ENCODE peak calls at places on chromosomes 7 and 10, in six cellular contexts. E is ovary, K is body of pancreas, N is K562, F is HCT116, C is spleen. Q is an unnamed sample.

GRCh38 chr10:120593693-120594092 is 136.7 kb downstream of the PLPP4 start:
- DNase-seq in E (no peak), N (no peak), K (no peak), F (no peak), C (no peak), Q (no peak)

GRCh38 chr7:4816419-4817080 is 41.1 kb downstream of the AP5Z1 start:
- DNase-seq in K (no peak), C (no peak), N (no peak), F (no peak), E (no peak), Q (no peak)

GRCh38 chr7:41255113-41255512 is 447.8 kb downstream of the INHBA start:
- DNase-seq in K (no peak), F (no peak), C (no peak), E (no peak), N (no peak), Q (no peak)

GRCh38 chr7:46616636-46617035 is 695.6 kb upstream of the IGFBP3 start:
- DNase-seq in F (no peak), N (no peak), K (no peak), E (no peak), C (no peak), Q (no peak)

GRCh38 chr10:73493781-73494180 is 2.0 kb downstream of the PPP3CB start:
- DNase-seq in F (no peak), C (no peak), E (no peak), N (no peak), K (no peak), Q (no peak)

GRCh38 chr10:106519376-106520035 is 645.0 kb downstream of the SORCS1 start:
- DNase-seq in F (no peak), K (no peak), C (no peak), N (no peak), E (no peak), Q (no peak)

GRCh38 chr7:71229699-71230098 is 97.8 kb downstream of the GALNT17 start:
- DNase-seq in K (no peak), C (no peak), F (no peak), E (no peak), N (no peak), Q (no peak)

GRCh38 chr10:72744566-72744965 is 52.6 kb downstream of the MCU start:
- DNase-seq in C (no peak), F (no peak), N (no peak), K (no peak), E (no peak), Q (no peak)

GRCh38 chr7:140659727-140660396 is 12.9 kb upstream of the ADCK2 start:
- DNase-seq in K (no peak), F (no peak), C (peak; percentile 22), E (no peak), N (no peak), Q (no peak)

GRCh38 chr7:27952393-27953290 is 212.7 kb downstream of the TAX1BP1 start:
- DNase-seq in C (no peak), E (no peak), N (no peak), K (no peak), F (no peak), Q (no peak)

DNA sequence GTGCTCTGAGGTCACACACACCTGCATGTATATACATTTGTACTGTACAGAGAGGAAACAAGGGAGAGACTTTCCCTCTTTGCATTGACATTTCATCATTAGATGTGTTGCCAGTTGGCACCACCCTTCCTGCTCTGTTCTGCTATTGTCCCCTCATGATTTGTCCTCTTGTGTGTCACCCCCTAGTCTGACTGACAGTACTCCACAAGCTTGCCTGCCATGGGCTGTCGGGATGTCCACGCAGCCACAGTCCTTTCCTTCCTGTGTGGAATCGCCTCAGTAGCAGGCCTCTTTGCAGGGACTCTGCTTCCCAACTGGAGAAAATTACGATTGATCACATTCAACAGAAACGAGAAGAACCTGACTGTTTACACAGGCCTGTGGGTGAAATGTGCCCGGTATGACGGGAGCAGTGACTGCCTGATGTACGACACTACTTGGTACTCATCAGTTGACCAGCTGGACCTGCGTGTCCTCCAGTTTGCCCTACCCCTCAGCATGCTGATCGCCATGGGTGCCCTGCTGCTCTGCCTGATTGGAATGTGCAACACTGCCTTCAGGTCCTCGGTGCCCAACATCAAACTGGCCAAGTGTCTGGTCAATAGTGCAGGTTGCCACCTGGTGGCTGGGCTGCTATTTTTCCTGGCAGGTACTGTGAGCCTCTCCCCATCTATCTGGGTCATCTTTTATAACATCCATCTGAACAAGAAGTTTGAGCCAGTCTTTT is 9.4 kb downstream of the CLDN12 start:
- DNase-seq in N (peak; percentile 36), F (peak; percentile 15), E (no peak), K (peak; percentile 51), C (no peak), Q (no peak)
- TF ChIP-seq CTCF in N (peak; percentile 35), F (peak; percentile 62), E (no peak), K (peak; percentile 36), C (peak; percentile 18), Q (peak; percentile 31)

DNA sequence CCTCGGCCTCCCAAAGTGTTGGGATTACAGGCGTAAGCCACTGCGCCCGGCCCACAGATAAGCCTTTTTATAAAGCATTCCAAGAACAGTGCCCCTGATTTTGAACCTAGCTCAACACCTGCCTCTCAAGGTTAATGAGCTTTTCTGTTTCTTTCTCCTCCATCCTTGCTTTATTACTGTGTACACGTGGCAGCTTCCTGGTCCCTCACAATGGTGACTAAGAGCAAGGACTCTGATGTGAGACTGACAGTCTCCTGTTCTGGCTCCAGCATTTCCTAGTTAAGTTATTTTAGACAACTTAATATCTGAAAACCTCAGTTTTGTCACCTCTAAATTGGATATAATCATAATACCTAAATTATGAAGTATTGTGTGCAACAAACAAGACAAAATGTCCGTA is 9.8 kb downstream of the HABP2 start:
- DNase-seq in C (no peak), K (no peak), E (no peak), N (no peak), F (no peak), Q (no peak)
- H3K4me1 ChIP-seq in C (peaks cover 6% of the 10 kb centered on the region), K (peaks cover 11% of the 10 kb centered on the region), E (peaks cover 7% of the 10 kb centered on the region), N (peaks cover 3% of the 10 kb centered on the region), F (peaks cover 6% of the 10 kb centered on the region), Q (peaks cover 12% of the 10 kb centered on the region)

GRCh38 chr7:36984051-36984492 is 259.8 kb upstream of the AOAH start:
- DNase-seq in E (no peak), C (no peak), N (no peak), K (no peak), F (no peak), Q (no peak)
- TF ChIP-seq POLR2A in E (no peak), C (no peak), N (no peak), K (no peak), F (no peak), Q (no peak)

DNA sequence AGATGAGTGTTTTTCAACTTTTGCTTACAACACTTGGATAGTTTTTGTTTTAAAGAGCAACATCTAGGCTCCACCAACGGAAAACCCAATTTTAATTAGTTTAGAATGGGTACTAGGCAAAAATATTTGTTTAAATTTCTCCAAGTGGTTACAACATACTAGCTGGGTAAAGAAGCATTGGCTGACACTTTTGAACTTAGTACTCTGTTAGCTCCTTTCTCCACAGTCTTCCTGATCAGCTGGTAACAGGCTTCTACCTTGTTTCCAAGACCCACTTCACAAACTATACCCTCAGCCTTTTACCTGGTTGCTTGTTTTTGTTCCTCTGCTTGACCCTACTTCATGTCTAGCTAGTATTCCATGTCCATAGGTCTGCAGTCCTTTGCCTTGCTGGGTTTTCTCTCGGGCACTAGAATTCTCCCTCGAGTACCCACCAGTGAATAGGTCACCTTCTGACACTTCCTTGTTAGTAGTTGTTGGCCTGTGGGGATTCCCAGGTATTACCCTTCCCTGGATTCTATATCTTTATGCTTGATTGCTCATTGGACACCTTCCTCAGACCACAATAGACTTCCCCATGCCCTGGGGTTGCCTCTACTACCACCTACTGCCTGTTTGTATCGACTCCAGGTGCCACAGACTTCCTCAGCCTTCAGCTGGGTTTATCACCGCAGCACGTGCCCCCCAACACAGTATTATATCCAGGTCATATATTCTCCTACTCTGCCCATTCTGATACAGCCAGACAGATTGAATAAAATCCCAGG is 42.0 kb downstream of the PRPS1L1 start:
- DNase-seq in E (no peak), C (no peak), F (no peak), K (no peak), N (no peak), Q (no peak)
- TF ChIP-seq CTCF in E (no peak), C (no peak), F (no peak), K (no peak), N (no peak), Q (no peak)